ENCODE peak calls at places on chromosomes 6 and 20, in ten cellular contexts. A is AG04450; Q is LoVo; H is cardiac fibroblast; M is thoracic aorta; F is KBM-7; O is T47D; V is fibroblast of pulmonary artery; W is activated effector memory CD4-positive, alpha-beta T cell treated with anti-CD3 and anti-CD28 coated beads, Interleukin-2, amount 50 U/mL, for 16 hours; Y is AML-193. T is an unnamed sample.

GRCh38 chr20:5528719-5529256 is 212.0 kb upstream of the PROKR2 start:
- DNase-seq in H (peak), W (peak), Y (peak), O (peak), A (peak), M (no peak), V (peak), Q (peak), F (peak), T (peak)

GRCh38 chr20:45266977-45267376 is 12.6 kb upstream of the SLPI start:
- DNase-seq in O (no peak), H (no peak), V (no peak), A (no peak), M (no peak), Q (no peak), W (no peak), Y (no peak), F (no peak), T (no peak)

GRCh38 chr6:3382399-3383279 is 74.2 kb downstream of the SLC22A23 start:
- DNase-seq in O (peak), Q (peak), H (no peak), F (no peak), A (no peak), Y (no peak), M (no peak), W (no peak), V (peak), T (peak)

GRCh38 chr6:125144822-125145221 is 8.8 kb upstream of the TPD52L1 start:
- DNase-seq in O (no peak), Q (no peak), Y (no peak), W (no peak), F (no peak), M (no peak), H (no peak), V (no peak), A (no peak), T (no peak)

GRCh38 chr6:84764332-84765049 is at the start of gene TBX18:
- DNase-seq in W (no peak), Q (peak), A (peak), Y (no peak), F (peak), H (peak), O (no peak), M (peak), V (peak), T (peak)

GRCh38 chr6:153941768-153942167 is 97.3 kb upstream of the OPRM1 start:
- DNase-seq in O (no peak), A (no peak), Q (no peak), V (no peak), H (no peak), W (no peak), M (no peak), Y (no peak), F (no peak), T (no peak)

GRCh38 chr6:154650351-154650750 is 82.9 kb upstream of the SCAF8 start:
- DNase-seq in F (peak), Y (no peak), W (no peak), V (no peak), M (no peak), H (peak), O (no peak), Q (no peak), A (no peak), T (no peak)

GRCh38 chr20:10611357-10611756 is 62.4 kb downstream of the JAG1 start:
- DNase-seq in F (no peak), Y (no peak), W (no peak), M (no peak), V (peak), Q (no peak), A (no peak), O (peak), H (peak), T (peak)

GRCh38 chr6:42095066-42095465 is 44.7 kb downstream of the TAF8 start:
- DNase-seq in Q (no peak), F (no peak), A (no peak), M (no peak), W (no peak), O (peak), V (no peak), Y (no peak), H (no peak), T (no peak)

GRCh38 chr6:24666097-24666615 is 543 bp downstream of the TDP2 start:
- DNase-seq in H (peak), A (no peak), Y (no peak), F (no peak), V (peak), O (peak), Q (no peak), W (peak), M (peak), T (peak)

GRCh38 chr20:38581013-38581412 is at the start of gene ADIG:
- DNase-seq in V (no peak), M (no peak), H (no peak), A (no peak), F (no peak), Y (no peak), Q (no peak), O (no peak), W (no peak), T (no peak)

GRCh38 chr6:5995705-5996686 is 10.7 kb downstream of the NRN1 start:
- DNase-seq in Q (peak), H (peak), F (peak), Y (no peak), A (no peak), O (no peak), M (no peak), W (no peak), V (peak), T (peak)

GRCh38 chr20:57658447-57659130 is 38.4 kb upstream of the ZBP1 start:
- DNase-seq in Q (no peak), W (peak), Y (no peak), V (no peak), M (no peak), A (no peak), F (no peak), H (no peak), O (no peak), T (no peak)

GRCh38 chr6:114619621-114620020 is 276.8 kb upstream of the HS3ST5 start:
- DNase-seq in A (no peak), V (no peak), F (no peak), W (no peak), O (no peak), Q (no peak), M (no peak), H (no peak), Y (no peak), T (no peak)

GRCh38 chr6:128731249-128732165 is 151.4 kb upstream of the LAMA2 start:
- DNase-seq in V (peak), W (no peak), A (peak), F (peak), M (no peak), O (peak), H (peak), Y (peak), Q (peak), T (peak)

GRCh38 chr6:30042476-30042875 is 18.6 kb upstream of the POLR1H start:
- DNase-seq in Y (no peak), V (no peak), H (no peak), A (no peak), Q (no peak), F (peak), W (no peak), O (no peak), M (no peak), T (no peak)

GRCh38 chr20:675453-676314 is at the start of gene SCRT2:
- DNase-seq in M (no peak), Q (peak), A (peak), W (peak), Y (no peak), V (peak), O (peak), H (peak), F (peak), T (peak)

GRCh38 chr6:44077201-44077946 is 49.9 kb downstream of the MRPL14 start:
- DNase-seq in Q (no peak), M (no peak), F (no peak), H (no peak), A (no peak), Y (no peak), V (no peak), O (no peak), W (no peak), T (no peak)

GRCh38 chr6:35801148-35801547 is 4.0 kb upstream of the LHFPL5 start:
- DNase-seq in Q (no peak), V (no peak), A (no peak), M (no peak), Y (no peak), O (no peak), W (no peak), H (no peak), F (no peak), T (no peak)

GRCh38 chr6:161540532-161540931 is 266.7 kb upstream of the AGPAT4 start:
- DNase-seq in W (no peak), H (no peak), F (no peak), V (no peak), M (no peak), O (no peak), Q (no peak), A (no peak), Y (no peak), T (no peak)

GRCh38 chr6:53629862-53630532 is 35.6 kb downstream of the KLHL31 start:
- DNase-seq in M (no peak), F (no peak), O (no peak), W (no peak), Y (no peak), H (no peak), V (no peak), A (no peak), Q (no peak), T (no peak)

GRCh38 chr6:150685860-150686259 is 86.2 kb downstream of the PLEKHG1 start:
- DNase-seq in O (peak), F (peak), Y (peak), M (no peak), V (peak), A (no peak), H (no peak), Q (peak), W (peak), T (no peak)

GRCh38 chr6:146901940-146902816 is 302.0 kb upstream of the STXBP5 start:
- DNase-seq in M (no peak), Y (peak), H (no peak), Q (peak), V (peak), A (no peak), F (peak), W (no peak), O (peak), T (no peak)

GRCh38 chr6:16619777-16620176 is 141.5 kb downstream of the ATXN1 start:
- DNase-seq in A (no peak), O (no peak), W (no peak), M (no peak), V (no peak), Y (no peak), Q (no peak), H (no peak), F (no peak), T (no peak)

GRCh38 chr20:53735536-53736050 is 142.0 kb upstream of the ZNF217 start:
- DNase-seq in Q (no peak), A (peak), V (peak), H (peak), F (no peak), O (peak), Y (peak), M (no peak), W (no peak), T (peak)

GRCh38 chr6:134074151-134074712 is 21.8 kb upstream of the SLC2A12 start:
- DNase-seq in Y (no peak), V (peak), W (no peak), H (peak), A (no peak), O (no peak), F (no peak), Q (no peak), M (no peak), T (no peak)

GRCh38 chr6:135983720-135984343 is 132.3 kb downstream of the PDE7B start:
- DNase-seq in O (no peak), V (peak), Q (no peak), Y (no peak), A (no peak), M (no peak), H (peak), F (no peak), W (no peak), T (peak)

GRCh38 chr20:38920851-38921250 is 5.4 kb upstream of the FAM83D start:
- DNase-seq in W (no peak), M (no peak), A (no peak), Q (no peak), F (no peak), V (no peak), H (no peak), Y (no peak), O (no peak), T (no peak)

GRCh38 chr6:1170793-1171192 is 141.1 kb upstream of the FOXQ1 start:
- DNase-seq in H (peak), V (no peak), W (no peak), A (no peak), O (no peak), F (peak), M (no peak), Y (no peak), Q (no peak), T (no peak)

GRCh38 chr6:50655848-50656453 is 57.4 kb upstream of the TFAP2D start:
- DNase-seq in F (peak), O (peak), A (no peak), W (no peak), M (no peak), Q (peak), V (peak), H (peak), Y (peak), T (peak)

GRCh38 chr6:13548500-13549210 is 25.7 kb upstream of the SIRT5 start:
- DNase-seq in Q (peak), O (no peak), H (no peak), F (no peak), W (no peak), M (no peak), A (no peak), Y (no peak), V (no peak), T (no peak)